ENCODE peak calls at places on chromosomes 13 and 19, in four cellular contexts. One of them, this sample, is unnamed.

GRCh38 chr19:50327461-50328256 is 1.5 kb downstream of the KCNC3 start:
- DNase-seq in NCI-H146: no peak
- DNase-seq in left cardiac atrium: no peak
- DNase-seq in T-helper 17 cell: no peak
- DNase-seq in this sample: no peak

GRCh38 chr19:13069415-13070369 is 33.0 kb downstream of the LYL1 start:
- DNase-seq in NCI-H146: peak; percentile 92
- DNase-seq in left cardiac atrium: peak; percentile 52
- DNase-seq in T-helper 17 cell: no peak
- DNase-seq in this sample: no peak

GRCh38 chr13:23960566-23961156 is 63.4 kb upstream of the C1QTNF9B start:
- DNase-seq in NCI-H146: peak; percentile 46
- DNase-seq in left cardiac atrium: no peak
- DNase-seq in T-helper 17 cell: no peak
- DNase-seq in this sample: no peak

GRCh38 chr13:51137250-51137649 is 26.2 kb upstream of the C13orf42 start:
- DNase-seq in NCI-H146: no peak
- DNase-seq in left cardiac atrium: no peak
- DNase-seq in T-helper 17 cell: no peak
- DNase-seq in this sample: no peak

GRCh38 chr13:113748862-113749451 is 10.1 kb upstream of the TMEM255B start:
- DNase-seq in NCI-H146: no peak
- DNase-seq in left cardiac atrium: no peak
- DNase-seq in T-helper 17 cell: no peak
- DNase-seq in this sample: no peak

GRCh38 chr13:90276208-90276607 is 1071.3 kb upstream of the MIR17HG start:
- DNase-seq in NCI-H146: no peak
- DNase-seq in left cardiac atrium: no peak
- DNase-seq in T-helper 17 cell: no peak
- DNase-seq in this sample: no peak

GRCh38 chr13:51551446-51551845 is 32.8 kb upstream of the WDFY2 start:
- DNase-seq in NCI-H146: peak; percentile 31
- DNase-seq in left cardiac atrium: no peak
- DNase-seq in T-helper 17 cell: no peak
- DNase-seq in this sample: no peak

GRCh38 chr19:1164684-1165531 is 9.2 kb downstream of the SBNO2 start:
- DNase-seq in NCI-H146: no peak
- DNase-seq in left cardiac atrium: peak; percentile 36
- DNase-seq in T-helper 17 cell: no peak
- DNase-seq in this sample: no peak

This sample was measured in effector memory CD4-positive, alpha-beta T cell.